ENCODE peak calls at places on chromosomes 2 and 18, in five cellular contexts. I, O, F, B and Q are unnamed samples.

GRCh38 chr18:31099490-31100230 is 2.6 kb downstream of the DSC2 start:
- DNase-seq in I (no peak), O (no peak), F (no peak), B (no peak), Q (no peak)

GRCh38 chr2:242002944-242003343 is 133.4 kb downstream of the RTP5 start:
- DNase-seq in I (no peak), O (no peak), F (peak; percentile 6), B (no peak), Q (no peak)

GRCh38 chr2:222903234-222904220 is 42.7 kb downstream of the ACSL3 start:
- DNase-seq in I (no peak), O (peak; percentile 79), F (no peak), B (peak; percentile 86), Q (no peak)

GRCh38 chr2:177767768-177768167 is 304.8 kb downstream of the PDE11A start:
- DNase-seq in I (no peak), O (no peak), F (no peak), B (no peak), Q (no peak)

GRCh38 chr18:39500320-39500719 is 1934.7 kb upstream of the CELF4 start:
- DNase-seq in I (no peak), O (no peak), F (no peak), B (no peak), Q (no peak)

GRCh38 chr18:58268849-58269248 is 224.8 kb downstream of the NEDD4L start:
- DNase-seq in I (no peak), O (peak; percentile 56), F (no peak), B (no peak), Q (no peak)

GRCh38 chr2:12658287-12658945 is 58.3 kb upstream of the TRIB2 start:
- DNase-seq in I (no peak), O (no peak), F (no peak), B (no peak), Q (no peak)

GRCh38 chr2:200379481-200380120 is 73.1 kb downstream of the SPATS2L start:
- DNase-seq in I (no peak), O (no peak), F (no peak), B (no peak), Q (no peak)

GRCh38 chr2:1593371-1594205 is 150.7 kb downstream of the PXDN start:
- DNase-seq in I (no peak), O (peak; percentile 77), F (no peak), B (no peak), Q (no peak)

GRCh38 chr2:69731575-69731974 is 10.4 kb upstream of the ANXA4 start:
- DNase-seq in I (no peak), O (no peak), F (no peak), B (no peak), Q (no peak)

GRCh38 chr18:13305326-13305725 is 86.8 kb downstream of the LDLRAD4 start:
- DNase-seq in I (no peak), O (no peak), F (no peak), B (no peak), Q (no peak)

GRCh38 chr2:239895116-239895515 is 130.0 kb downstream of the NDUFA10 start:
- DNase-seq in I (no peak), O (no peak), F (no peak), B (no peak), Q (no peak)

GRCh38 chr2:47272905-47273758 is 118.0 kb upstream of the STPG4 start:
- DNase-seq in I (no peak), O (no peak), F (no peak), B (no peak), Q (no peak)

GRCh38 chr2:191961556-191961955 is 114.7 kb upstream of the CAVIN2 start:
- DNase-seq in I (no peak), O (no peak), F (no peak), B (no peak), Q (no peak)

GRCh38 chr2:137886432-137886831 is 77.8 kb upstream of the HNMT start:
- DNase-seq in I (no peak), O (peak; percentile 9), F (no peak), B (peak; percentile 83), Q (no peak)

GRCh38 chr2:144946263-144946662 is 426.3 kb upstream of the ZEB2 start:
- DNase-seq in I (no peak), O (no peak), F (no peak), B (no peak), Q (no peak)

GRCh38 chr2:217729426-217730058 is 273.3 kb downstream of the TNS1 start:
- DNase-seq in I (no peak), O (peak; percentile 18), F (no peak), B (no peak), Q (no peak)

GRCh38 chr18:46338761-46339160 is 234.6 kb downstream of the HAUS1 start:
- DNase-seq in I (no peak), O (no peak), F (no peak), B (no peak), Q (no peak)

GRCh38 chr2:174892546-174892945 is 112.6 kb downstream of the CHN1 start:
- DNase-seq in I (no peak), O (no peak), F (no peak), B (no peak), Q (no peak)

GRCh38 chr2:67666386-67667053 is 269.4 kb downstream of the ETAA1 start:
- DNase-seq in I (no peak), O (no peak), F (no peak), B (no peak), Q (no peak)

GRCh38 chr2:178829299-178829698 is 22.1 kb upstream of the TTN start:
- DNase-seq in I (no peak), O (peak; percentile 63), F (no peak), B (no peak), Q (no peak)

GRCh38 chr2:27701676-27702075 is 38.0 kb downstream of the SLC4A1AP start:
- DNase-seq in I (no peak), O (peak; percentile 44), F (peak; percentile 91), B (no peak), Q (no peak)

GRCh38 chr2:240468300-240469238 is 33.1 kb downstream of the GPC1 start:
- DNase-seq in I (peak; percentile 5), O (no peak), F (peak; percentile 26), B (no peak), Q (no peak)

GRCh38 chr18:59005266-59005665 is 134.4 kb upstream of the SEC11C start:
- DNase-seq in I (no peak), O (peak; percentile 92), F (no peak), B (no peak), Q (no peak)

GRCh38 chr18:13629841-13630747 is 96.3 kb downstream of the FAM210A start:
- DNase-seq in I (no peak), O (peak; percentile 70), F (no peak), B (peak; percentile 67), Q (peak; percentile 77)

GRCh38 chr18:7940976-7941375 is 373.9 kb downstream of the PTPRM start:
- DNase-seq in I (no peak), O (no peak), F (no peak), B (no peak), Q (no peak)

GRCh38 chr2:152336854-152337510 is 2.0 kb downstream of the FMNL2 start:
- DNase-seq in I (peak; percentile 9), O (peak; percentile 59), F (no peak), B (no peak), Q (no peak)
- H3K27ac ChIP-seq in I (peak overlapping the region; percentile 92), O (no peak overlapping the region), F (peak overlapping the region; percentile 86), B (peak overlapping the region; percentile 69), Q (peak overlapping the region; percentile 92)

GRCh38 chr2:105866439-105867170 is 121.9 kb downstream of the NCK2 start:
- DNase-seq in I (no peak), O (peak; percentile 38), F (no peak), B (no peak), Q (no peak)

GRCh38 chr2:105870062-105870461 is 125.3 kb downstream of the NCK2 start:
- DNase-seq in I (no peak), O (no peak), F (no peak), B (no peak), Q (no peak)

GRCh38 chr2:105870858-105871257 is 126.1 kb downstream of the NCK2 start:
- DNase-seq in I (no peak), O (no peak), F (no peak), B (no peak), Q (no peak)

GRCh38 chr2:105868060-105868459 is 123.3 kb downstream of the NCK2 start:
- DNase-seq in I (no peak), O (no peak), F (no peak), B (no peak), Q (no peak)

DNA sequence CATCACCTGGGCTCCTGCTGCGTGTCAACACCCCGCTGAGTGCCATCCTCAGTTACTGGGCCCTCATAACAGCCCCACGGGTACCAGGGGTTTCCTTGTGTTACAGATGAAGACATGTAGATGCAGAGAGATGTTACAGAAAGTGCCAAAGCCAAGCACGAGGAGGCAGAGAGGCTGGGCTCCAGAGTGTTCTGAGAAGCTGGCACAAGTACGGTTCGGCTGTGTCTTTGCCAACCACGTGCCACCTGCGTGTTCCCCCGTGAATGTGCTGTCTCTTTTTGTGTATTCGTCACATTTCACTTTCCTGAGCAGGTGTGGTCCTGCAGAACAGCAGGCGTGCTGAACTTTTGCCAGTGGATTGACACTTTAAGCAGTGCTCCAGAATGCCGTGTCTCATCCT is 124.6 kb downstream of the NCK2 start:
- DNase-seq in I (no peak), O (no peak), F (no peak), B (no peak), Q (no peak)
- H3K27ac ChIP-seq in I (no peak overlapping the region), O (no peak overlapping the region), F (no peak overlapping the region), B (no peak overlapping the region), Q (no peak overlapping the region)

GRCh38 chr2:64166637-64167420 is 22.6 kb upstream of the PELI1 start:
- DNase-seq in I (no peak), O (no peak), F (no peak), B (no peak), Q (no peak)

GRCh38 chr2:64165696-64166095 is 21.5 kb upstream of the PELI1 start:
- DNase-seq in I (no peak), O (peak; percentile 47), F (no peak), B (no peak), Q (no peak)

GRCh38 chr2:64168756-64169155 is 24.5 kb upstream of the PELI1 start:
- DNase-seq in I (no peak), O (no peak), F (no peak), B (no peak), Q (no peak)

GRCh38 chr2:64166212-64166611 is 22.0 kb upstream of the PELI1 start:
- DNase-seq in I (no peak), O (no peak), F (no peak), B (no peak), Q (no peak)

DNA sequence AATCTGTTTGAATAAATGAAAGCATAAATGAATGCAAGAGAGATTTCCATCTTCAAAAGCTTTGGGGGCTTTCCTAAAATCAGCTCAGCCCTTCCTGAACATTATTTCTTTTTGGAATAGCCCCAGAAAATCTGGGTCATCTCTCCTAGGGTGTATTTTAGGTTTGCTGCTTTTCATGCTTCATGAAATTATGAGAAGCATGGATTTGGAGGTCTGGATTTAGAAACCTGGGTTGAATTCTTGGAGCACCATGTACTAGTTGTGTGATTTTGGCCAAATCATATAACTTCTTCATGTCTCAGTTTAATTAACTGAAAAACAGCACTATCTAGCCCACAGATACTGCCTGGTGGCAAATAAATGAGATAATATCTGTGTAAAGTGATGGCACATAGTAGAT is 24.0 kb upstream of the PELI1 start:
- DNase-seq in I (no peak), O (no peak), F (no peak), B (no peak), Q (no peak)
- H3K27ac ChIP-seq in I (no peak overlapping the region), O (no peak overlapping the region), F (no peak overlapping the region), B (no peak overlapping the region), Q (no peak overlapping the region)

DNA sequence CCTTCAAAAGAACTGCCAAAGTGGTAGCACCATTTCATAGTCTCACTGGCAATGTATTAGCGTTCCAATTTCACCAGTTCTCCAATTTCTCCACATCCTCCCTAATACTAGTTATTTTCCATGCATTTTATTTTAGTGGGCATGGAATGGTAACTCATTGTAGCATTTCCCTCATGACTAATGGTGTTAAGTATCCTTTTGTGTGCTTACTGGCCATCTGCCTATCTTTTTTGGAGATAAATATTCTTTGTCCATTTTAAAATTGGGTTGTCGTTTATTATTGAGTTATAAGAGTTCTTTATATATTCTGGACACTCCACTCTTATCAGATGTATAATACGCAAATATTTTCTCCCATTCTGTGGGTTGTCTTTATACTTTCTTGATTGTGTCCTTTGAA is 107.1 kb downstream of the THADA start:
- DNase-seq in I (no peak), O (no peak), F (no peak), B (no peak), Q (no peak)
- H3K27ac ChIP-seq in I (peak overlapping the region; percentile 25), O (no peak overlapping the region), F (no peak overlapping the region), B (no peak overlapping the region), Q (no peak overlapping the region)